ENCODE peak calls at places on chromosomes 12 and 14, in four cellular contexts. One of them, this sample, is unnamed.
A peak's percentile ranks its signal among the peaks of the same experiment; 100 is the strongest.

GRCh38 chr12:58529114-58529665 is 391.1 kb downstream of the LRIG3 start:
- DNase-seq in H1: no peak
- DNase-seq in GM12878: no peak
- DNase-seq in K562: no peak
- DNase-seq in this sample: no peak

GRCh38 chr12:104627975-104628322 is 171.2 kb downstream of the CHST11 start:
- DNase-seq in H1: no peak
- DNase-seq in GM12878: no peak
- DNase-seq in K562: no peak
- DNase-seq in this sample: no peak

GRCh38 chr12:108403952-108404351 is 64.8 kb upstream of the CMKLR1 start:
- DNase-seq in H1: no peak
- DNase-seq in GM12878: no peak
- DNase-seq in K562: no peak
- DNase-seq in this sample: no peak

GRCh38 chr12:95790025-95790911 is at the start of gene NTN4:
- DNase-seq in H1: no peak
- DNase-seq in GM12878: no peak
- DNase-seq in K562: no peak
- DNase-seq in this sample: no peak

GRCh38 chr14:104932676-104933631 is 8.3 kb downstream of the PLD4 start:
- DNase-seq in H1: peak; percentile 38
- DNase-seq in GM12878: no peak
- DNase-seq in K562: peak; percentile 85
- DNase-seq in this sample: peak; percentile 38

GRCh38 chr12:49974231-49974675 is 1.5 kb downstream of the AQP6 start:
- DNase-seq in H1: no peak
- DNase-seq in GM12878: no peak
- DNase-seq in K562: peak; percentile 69
- DNase-seq in this sample: no peak

GRCh38 chr12:116559330-116560080 is at the start of gene MAP1LC3B2:
- DNase-seq in H1: no peak
- DNase-seq in GM12878: peak; percentile 97
- DNase-seq in K562: peak; percentile 87
- DNase-seq in this sample: peak; percentile 36

GRCh38 chr12:41656454-41656853 is 468.3 kb downstream of the PDZRN4 start:
- DNase-seq in H1: no peak
- DNase-seq in GM12878: no peak
- DNase-seq in K562: no peak
- DNase-seq in this sample: no peak

GRCh38 chr12:52338241-52338960 is 17.2 kb upstream of the KRT83 start:
- DNase-seq in H1: no peak
- DNase-seq in GM12878: no peak
- DNase-seq in K562: no peak
- DNase-seq in this sample: no peak

DNA sequence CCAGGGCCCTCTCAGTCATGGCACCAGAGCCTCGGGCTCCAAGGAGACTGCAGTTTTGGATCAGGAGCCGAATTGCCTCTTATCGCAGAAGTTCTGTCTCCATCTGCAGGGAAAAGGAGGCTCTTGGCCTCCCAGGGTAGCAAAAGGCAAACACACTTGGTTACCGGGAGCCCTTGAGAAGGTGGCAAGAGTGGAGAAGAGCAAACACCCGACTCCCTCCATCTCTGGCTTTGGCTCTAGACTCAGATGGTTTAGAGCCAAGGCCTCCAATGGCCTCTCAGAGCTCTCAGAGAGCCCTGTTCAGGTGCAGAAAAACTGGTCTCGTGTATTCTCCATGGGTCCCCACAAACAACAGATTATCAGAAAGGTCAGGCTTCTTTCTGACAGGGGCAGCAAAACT is 44.6 kb downstream of the NINJ2 start:
- DNase-seq in H1: no peak
- DNase-seq in GM12878: no peak
- DNase-seq in K562: no peak
- DNase-seq in this sample: no peak
- TF ChIP-seq YY1 in H1: no peak
- TF ChIP-seq YY1 in GM12878: no peak
- TF ChIP-seq YY1 in K562: no peak
- TF ChIP-seq YY1 in this sample: no peak

GRCh38 chr12:53956251-53956887 is 1.7 kb downstream of the HOXC12 start:
- DNase-seq in H1: no peak
- DNase-seq in GM12878: no peak
- DNase-seq in K562: no peak
- DNase-seq in this sample: no peak
- TF ChIP-seq EGR1 in H1: no peak
- TF ChIP-seq EGR1 in GM12878: no peak
- TF ChIP-seq EGR1 in K562: no peak
- TF ChIP-seq EGR1 in this sample: no peak

GRCh38 chr14:74239848-74240793 is 872 bp downstream of the VSX2 start:
- DNase-seq in H1: no peak
- DNase-seq in GM12878: no peak
- DNase-seq in K562: no peak
- DNase-seq in this sample: no peak

GRCh38 chr14:74242055-74243042 is 3.1 kb downstream of the VSX2 start:
- DNase-seq in H1: no peak
- DNase-seq in GM12878: no peak
- DNase-seq in K562: no peak
- DNase-seq in this sample: no peak

GRCh38 chr14:74238974-74239847 is at the start of gene VSX2:
- DNase-seq in H1: no peak
- DNase-seq in GM12878: no peak
- DNase-seq in K562: no peak
- DNase-seq in this sample: no peak

GRCh38 chr14:74241611-74242005 is 2.4 kb downstream of the VSX2 start:
- DNase-seq in H1: no peak
- DNase-seq in GM12878: no peak
- DNase-seq in K562: no peak
- DNase-seq in this sample: no peak

GRCh38 chr14:74240794-74241610 is 1.8 kb downstream of the VSX2 start:
- DNase-seq in H1: no peak
- DNase-seq in GM12878: no peak
- DNase-seq in K562: no peak
- DNase-seq in this sample: no peak
- TF ChIP-seq YY1 in H1: no peak
- TF ChIP-seq YY1 in GM12878: no peak
- TF ChIP-seq YY1 in K562: no peak
- TF ChIP-seq YY1 in this sample: no peak

GRCh38 chr12:92140919-92141536 is 4.6 kb downstream of the BTG1 start:
- DNase-seq in H1: no peak
- DNase-seq in GM12878: no peak
- DNase-seq in K562: no peak
- DNase-seq in this sample: no peak
- TF ChIP-seq EGR1 in H1: no peak
- TF ChIP-seq EGR1 in GM12878: no peak
- TF ChIP-seq EGR1 in K562: no peak
- TF ChIP-seq EGR1 in this sample: no peak

GRCh38 chr14:75822522-75823288 is 159.1 kb downstream of the TGFB3 start:
- DNase-seq in H1: no peak
- DNase-seq in GM12878: no peak
- DNase-seq in K562: no peak
- DNase-seq in this sample: peak; percentile 67
- TF ChIP-seq YY1 in H1: no peak
- TF ChIP-seq YY1 in GM12878: no peak
- TF ChIP-seq YY1 in K562: no peak
- TF ChIP-seq YY1 in this sample: no peak

GRCh38 chr14:52706286-52706685 is 714 bp upstream of the PSMC6 start:
- DNase-seq in H1: no peak
- DNase-seq in GM12878: no peak
- DNase-seq in K562: peak; percentile 31
- DNase-seq in this sample: no peak

GRCh38 chr14:52701223-52701622 is 5.8 kb upstream of the PSMC6 start:
- DNase-seq in H1: no peak
- DNase-seq in GM12878: no peak
- DNase-seq in K562: no peak
- DNase-seq in this sample: no peak

GRCh38 chr14:52700701-52701172 is 5.4 kb upstream of the ERO1A start:
- DNase-seq in H1: no peak
- DNase-seq in GM12878: no peak
- DNase-seq in K562: no peak
- DNase-seq in this sample: peak; percentile 66

GRCh38 chr14:52703664-52704063 is 3.3 kb upstream of the PSMC6 start:
- DNase-seq in H1: no peak
- DNase-seq in GM12878: no peak
- DNase-seq in K562: no peak
- DNase-seq in this sample: no peak

DNA sequence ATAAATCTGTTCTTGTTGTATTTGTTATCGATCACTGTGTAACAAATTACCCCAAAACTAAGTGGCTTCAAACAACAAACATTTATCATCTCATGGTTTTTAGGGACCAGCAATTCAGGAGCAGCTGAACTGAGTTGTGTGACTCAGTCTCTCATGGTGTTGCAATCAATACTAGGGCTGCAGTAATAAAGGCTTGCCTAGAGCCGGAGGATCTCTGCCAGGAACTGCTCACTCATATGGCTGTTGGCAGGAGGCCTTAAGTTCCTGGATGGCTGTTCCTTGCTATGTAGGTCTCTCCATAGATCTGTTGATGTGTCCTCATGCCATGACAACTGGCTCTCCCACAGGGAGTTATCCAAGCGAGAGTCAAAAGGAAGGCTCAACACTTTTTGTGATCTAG is 3.8 kb upstream of the PSMC6 start:
- DNase-seq in H1: no peak
- DNase-seq in GM12878: no peak
- DNase-seq in K562: no peak
- DNase-seq in this sample: no peak
- TF ChIP-seq EGR1 in H1: no peak
- TF ChIP-seq EGR1 in GM12878: no peak
- TF ChIP-seq EGR1 in K562: no peak
- TF ChIP-seq EGR1 in this sample: no peak

GRCh38 chr12:123058471-123058870 is 78.0 kb downstream of the ARL6IP4 start:
- DNase-seq in H1: no peak
- DNase-seq in GM12878: no peak
- DNase-seq in K562: no peak
- DNase-seq in this sample: no peak
- TF ChIP-seq YY1 in H1: no peak
- TF ChIP-seq YY1 in GM12878: no peak
- TF ChIP-seq YY1 in K562: no peak
- TF ChIP-seq YY1 in this sample: no peak

DNA sequence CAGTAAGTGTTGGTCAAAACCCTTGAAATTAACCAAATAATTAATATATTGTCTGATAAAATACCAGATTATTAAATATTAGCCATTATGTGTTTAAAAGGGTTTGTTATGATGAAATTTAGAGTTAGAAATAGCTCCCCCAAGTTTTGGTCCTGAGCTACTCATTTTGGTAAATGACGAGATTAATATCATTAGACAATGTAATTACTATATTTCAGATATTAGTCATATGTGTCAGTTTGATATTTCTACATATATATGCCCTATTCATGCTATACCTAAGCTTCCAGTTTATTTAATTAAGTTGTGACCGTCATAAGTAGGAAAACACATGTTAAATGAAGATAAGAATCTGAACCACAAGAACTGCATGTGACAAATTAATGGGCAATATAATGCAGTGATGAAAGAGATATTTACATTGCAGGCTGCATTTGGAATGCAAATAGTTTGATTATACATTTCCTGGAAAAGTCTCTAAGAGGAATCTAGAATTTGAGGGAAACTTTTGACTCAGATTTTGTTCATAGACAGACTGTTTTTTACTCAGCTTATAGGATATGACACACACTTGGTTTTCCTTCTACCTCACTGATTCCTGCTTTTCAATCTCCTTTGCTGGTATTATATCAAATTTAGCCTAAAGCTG is 70.5 kb downstream of the TBC1D30 start:
- DNase-seq in H1: no peak
- DNase-seq in GM12878: no peak
- DNase-seq in K562: no peak
- DNase-seq in this sample: no peak
- TF ChIP-seq EGR1 in H1: no peak
- TF ChIP-seq EGR1 in GM12878: no peak
- TF ChIP-seq EGR1 in K562: no peak
- TF ChIP-seq EGR1 in this sample: no peak